ENCODE peak calls at places on chromosomes 5 and 9, in five cellular contexts. L, D, X, R and G are unnamed samples.

GRCh38 chr9:80059191-80059590 is 487.4 kb downstream of the TLE4 start:
- DNase-seq in L (no peak), D (no peak), X (no peak), R (no peak), G (no peak)

GRCh38 chr9:119375892-119376291 is 6.7 kb upstream of the BRINP1 start:
- DNase-seq in L (peak; percentile 27), D (peak; percentile 55), X (no peak), R (peak; percentile 10), G (peak; percentile 33)

GRCh38 chr9:128056887-128057723 is 10.0 kb downstream of the NAIF1 start:
- DNase-seq in L (no peak), D (no peak), X (peak; percentile 54), R (peak; percentile 86), G (no peak)

GRCh38 chr5:24320633-24321032 is 324.1 kb downstream of the CDH10 start:
- DNase-seq in L (no peak), D (no peak), X (no peak), R (no peak), G (no peak)

GRCh38 chr9:127865645-127866464 is 11.4 kb upstream of the ENG start:
- DNase-seq in L (no peak), D (no peak), X (no peak), R (no peak), G (no peak)

GRCh38 chr5:141001854-141002666 is 35.8 kb downstream of the PCDHAC2 start:
- DNase-seq in L (no peak), D (peak; percentile 91), X (peak; percentile 79), R (peak; percentile 28), G (no peak)

GRCh38 chr5:35436441-35437057 is 181.1 kb upstream of the SPEF2 start:
- DNase-seq in L (peak; percentile 52), D (peak; percentile 20), X (no peak), R (peak; percentile 30), G (peak; percentile 45)

GRCh38 chr5:168455201-168455600 is 31.1 kb upstream of the RARS1 start:
- DNase-seq in L (no peak), D (no peak), X (no peak), R (no peak), G (no peak)

GRCh38 chr5:77358566-77359205 is 133.4 kb downstream of the WDR41 start:
- DNase-seq in L (no peak), D (no peak), X (no peak), R (no peak), G (peak; percentile 37)

GRCh38 chr9:8349928-8350327 is 550.4 kb upstream of the DMAC1 start:
- DNase-seq in L (no peak), D (no peak), X (no peak), R (no peak), G (no peak)

GRCh38 chr9:76223749-76224340 is 170.4 kb downstream of the RFK start:
- DNase-seq in L (no peak), D (no peak), X (no peak), R (no peak), G (peak; percentile 66)

GRCh38 chr5:132500931-132501628 is 10.5 kb upstream of the IRF1 start:
- DNase-seq in L (peak; percentile 92), D (peak; percentile 75), X (peak; percentile 84), R (peak; percentile 67), G (peak; percentile 63)

GRCh38 chr5:58069016-58069705 is 390.7 kb downstream of the PLK2 start:
- DNase-seq in L (no peak), D (no peak), X (peak; percentile 57), R (no peak), G (no peak)

GRCh38 chr5:73783823-73784222 is 157.8 kb downstream of the ARHGEF28 start:
- DNase-seq in L (peak; percentile 30), D (no peak), X (no peak), R (no peak), G (peak; percentile 37)

GRCh38 chr9:137673871-137674270 is 55.1 kb downstream of the EHMT1 start:
- DNase-seq in L (no peak), D (no peak), X (no peak), R (no peak), G (no peak)

GRCh38 chr5:146731909-146732659 is 146.5 kb downstream of the PPP2R2B start:
- DNase-seq in L (no peak), D (no peak), X (no peak), R (no peak), G (peak; percentile 85)

GRCh38 chr5:87899109-87900100 is 369.2 kb downstream of the TMEM161B start:
- DNase-seq in L (peak; percentile 68), D (no peak), X (no peak), R (peak; percentile 7), G (peak; percentile 10)

GRCh38 chr9:68648971-68649370 is 56.1 kb upstream of the PIP5K1B start:
- DNase-seq in L (peak; percentile 55), D (no peak), X (no peak), R (no peak), G (no peak)

GRCh38 chr5:2125163-2125900 is 242.6 kb upstream of the IRX4 start:
- DNase-seq in L (no peak), D (no peak), X (no peak), R (no peak), G (no peak)

GRCh38 chr9:114385412-114386181 is 2.2 kb downstream of the AKNA start:
- DNase-seq in L (peak; percentile 97), D (peak; percentile 56), X (peak; percentile 88), R (peak; percentile 48), G (peak; percentile 98)

GRCh38 chr5:53482717-53483638 is 2.5 kb downstream of the FST start:
- DNase-seq in L (peak; percentile 29), D (peak; percentile 22), X (peak; percentile 75), R (peak; percentile 39), G (peak; percentile 60)

DNA sequence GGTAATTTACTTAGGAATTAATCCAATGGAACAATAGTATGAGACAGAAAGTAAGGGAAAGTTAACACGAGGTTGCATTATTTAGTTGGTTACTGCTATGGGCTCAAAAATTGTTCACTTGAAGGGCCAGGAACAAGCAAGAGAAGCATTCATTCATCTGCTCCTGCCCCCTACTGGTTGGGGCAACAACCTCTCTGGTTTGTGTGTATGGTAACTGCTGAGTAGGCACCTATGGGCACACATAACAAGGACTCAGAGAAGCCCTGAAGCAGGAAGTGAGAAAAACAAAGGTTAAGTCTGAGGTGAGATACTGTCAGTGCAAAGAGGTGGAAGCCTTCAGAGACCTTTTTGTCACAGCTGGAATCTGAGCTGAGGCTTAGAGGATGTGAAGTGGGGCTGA is 34.4 kb upstream of the RANBP6 start:
- DNase-seq in L (peak; percentile 82), D (no peak), X (no peak), R (peak; percentile 53), G (peak; percentile 67)
- TF ChIP-seq CTCF in L (peak; percentile 58), D (peak; percentile 39), X (no peak), R (peak; percentile 14), G (peak; percentile 48)

DNA sequence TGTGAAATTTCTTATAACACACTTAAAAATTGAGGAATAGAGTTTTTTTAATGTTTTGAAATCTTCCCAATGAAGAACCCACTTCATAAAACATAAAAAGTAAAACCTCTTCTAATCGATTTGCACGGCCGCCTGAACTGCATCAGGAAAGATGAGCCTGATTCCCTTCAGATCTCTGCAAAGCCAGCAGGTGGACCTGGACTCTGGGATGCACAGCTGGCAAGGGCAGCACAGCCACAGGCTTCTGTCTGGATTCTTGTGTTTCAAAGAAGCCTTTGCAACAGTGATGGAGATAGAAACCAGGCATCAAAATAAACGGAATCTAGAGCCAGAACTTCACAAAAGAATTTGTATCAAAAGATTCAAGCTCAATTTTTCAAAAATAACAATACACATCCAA is 36.0 kb upstream of the SPATA31C2 start:
- DNase-seq in L (no peak), D (peak; percentile 28), X (no peak), R (no peak), G (peak; percentile 5)
- TF ChIP-seq CTCF in L (no peak), D (peak; percentile 24), X (peak; percentile 14), R (no peak), G (peak; percentile 5)

DNA sequence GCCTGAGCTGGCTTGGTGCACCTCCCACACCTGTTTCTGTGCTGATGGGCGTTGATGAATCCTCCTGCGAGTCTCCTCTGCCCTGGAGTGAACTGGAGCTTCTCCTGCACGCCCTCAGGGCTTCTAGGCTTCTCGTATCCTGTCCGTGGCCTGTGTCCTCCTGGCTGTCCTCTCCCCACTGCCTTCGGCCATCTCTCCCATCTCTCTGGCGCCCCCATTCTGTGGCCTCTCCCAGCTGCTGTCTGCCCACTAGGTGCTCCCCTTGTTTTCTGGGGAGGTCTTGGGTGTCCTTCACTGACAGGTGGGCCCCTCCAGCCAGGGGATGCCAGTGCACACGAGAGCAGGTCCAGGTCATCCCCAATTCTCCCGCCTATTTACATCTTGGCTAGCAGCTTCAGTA is 28.8 kb downstream of the AHRR start:
- DNase-seq in L (no peak), D (no peak), X (no peak), R (no peak), G (no peak)
- TF ChIP-seq CTCF in L (no peak), D (peak; percentile 23), X (no peak), R (no peak), G (no peak)

GRCh38 chr5:318341-318897 is 3.1 kb upstream of the AHRR start:
- DNase-seq in L (no peak), D (no peak), X (no peak), R (no peak), G (peak; percentile 27)

GRCh38 chr5:316210-317085 is 5.1 kb upstream of the AHRR start:
- DNase-seq in L (no peak), D (no peak), X (no peak), R (no peak), G (peak; percentile 47)

GRCh38 chr5:315488-316209 is 5.9 kb upstream of the AHRR start:
- DNase-seq in L (no peak), D (peak; percentile 52), X (no peak), R (no peak), G (no peak)

GRCh38 chr5:318931-319601 is 2.4 kb upstream of the AHRR start:
- DNase-seq in L (no peak), D (no peak), X (no peak), R (no peak), G (no peak)

DNA sequence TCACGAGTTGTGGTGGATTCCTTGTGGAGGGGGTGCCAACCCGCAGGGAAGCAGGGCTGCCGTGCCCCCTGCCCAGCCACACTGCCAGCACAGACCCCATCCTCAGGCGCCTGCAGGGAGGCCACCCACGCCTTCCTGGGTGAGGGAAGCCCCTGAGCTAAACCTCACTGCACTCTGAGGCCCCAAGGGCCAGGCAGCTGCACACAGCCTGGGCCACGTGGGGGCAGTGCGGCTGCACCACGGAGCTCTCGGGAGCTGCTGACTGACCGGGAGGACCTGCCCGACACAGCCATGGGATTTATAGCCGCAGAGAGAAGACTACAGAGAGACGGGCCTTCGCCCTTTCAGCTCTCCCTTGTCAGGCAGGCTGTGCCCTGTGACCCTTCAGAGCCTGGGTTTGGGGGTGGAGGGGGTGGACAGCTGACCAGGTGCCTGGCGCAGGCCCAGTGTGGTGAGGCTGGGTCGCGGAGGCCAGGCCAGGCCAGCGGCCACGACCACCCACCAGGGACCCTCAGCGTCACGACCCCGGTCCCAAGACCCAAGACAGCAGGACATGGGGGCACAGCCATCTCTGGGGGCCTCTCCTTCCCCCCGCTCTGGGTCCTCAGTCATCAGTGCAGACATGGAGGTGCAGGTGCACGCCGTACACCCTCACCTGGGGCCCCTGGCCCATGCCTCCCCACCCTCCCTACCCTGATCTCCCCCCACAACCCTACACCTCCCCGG is 4.3 kb upstream of the AHRR start:
- DNase-seq in L (peak; percentile 92), D (peak; percentile 82), X (peak; percentile 56), R (no peak), G (peak; percentile 55)
- TF ChIP-seq CTCF in L (peak; percentile 98), D (peak; percentile 82), X (peak; percentile 19), R (no peak), G (peak; percentile 49)

GRCh38 chr5:78964889-78965288 is 20.2 kb downstream of the ARSB start:
- DNase-seq in L (peak; percentile 60), D (peak; percentile 36), X (no peak), R (no peak), G (peak; percentile 78)
- TF ChIP-seq CTCF in L (peak; percentile 42), D (peak; percentile 70), X (peak; percentile 25), R (peak; percentile 30), G (peak; percentile 57)